ENCODE peak calls at places on chromosomes 12 and 14, in five cellular contexts. S is ascending aorta, C is body of pancreas, X is heart right ventricle, O is psoas muscle. L is an unnamed sample.

GRCh38 chr14:67987596-67987995 is 168.0 kb downstream of the RAD51B start:
- DNase-seq in C (no peak), X (no peak), S (no peak), O (no peak), L (no peak)

GRCh38 chr14:104424406-104425072 is 155.0 kb upstream of the C14orf180 start:
- DNase-seq in X (peak), O (no peak), C (no peak), S (no peak), L (peak)

GRCh38 chr12:121443911-121444841 is 44.3 kb downstream of the RNF34 start:
- DNase-seq in O (no peak), C (no peak), X (no peak), S (no peak), L (no peak)

GRCh38 chr14:32121948-32122347 is 44.8 kb downstream of the ARHGAP5 start:
- DNase-seq in C (no peak), X (no peak), O (no peak), S (no peak), L (no peak)

GRCh38 chr12:127767631-127768030 is 499.3 kb upstream of the TMEM132C start:
- DNase-seq in S (no peak), X (no peak), O (no peak), C (no peak), L (no peak)

GRCh38 chr12:3728686-3729085 is 24.2 kb downstream of the CRACR2A start:
- DNase-seq in C (no peak), X (no peak), S (peak), O (no peak), L (no peak)

GRCh38 chr12:101297661-101298060 is 17.8 kb downstream of the UTP20 start:
- DNase-seq in X (no peak), C (no peak), S (no peak), O (no peak), L (no peak)

GRCh38 chr12:121992059-121992879 is 29.4 kb upstream of the BCL7A start:
- DNase-seq in O (no peak), X (no peak), S (no peak), C (no peak), L (no peak)

GRCh38 chr14:53399057-53399456 is 245.9 kb upstream of the DDHD1 start:
- DNase-seq in C (no peak), X (no peak), O (no peak), S (no peak), L (no peak)

GRCh38 chr12:45357547-45358417 is 141.9 kb downstream of the ANO6 start:
- DNase-seq in C (no peak), O (no peak), S (no peak), X (no peak), L (no peak)

GRCh38 chr14:32205984-32206383 is 2.9 kb upstream of the RNU6-8 start:
- DNase-seq in S (no peak), O (no peak), C (no peak), X (no peak), L (no peak)

GRCh38 chr12:71746983-71747611 is 7.6 kb upstream of the RAB21 start:
- DNase-seq in X (no peak), C (peak), O (no peak), S (no peak), L (no peak)

GRCh38 chr12:120292411-120292660 is 633 bp upstream of the RNU4-2 start:
- DNase-seq in O (no peak), S (no peak), C (no peak), X (no peak), L (no peak)

GRCh38 chr12:23204933-23205778 is 580.2 kb downstream of the ETNK1 start:
- DNase-seq in X (no peak), S (peak), O (no peak), C (no peak), L (no peak)

GRCh38 chr12:110270125-110270962 is 10.7 kb upstream of the ATP2A2 start:
- DNase-seq in X (no peak), S (no peak), O (peak), C (peak), L (no peak)

GRCh38 chr12:92007787-92008186 is 137.9 kb downstream of the BTG1 start:
- DNase-seq in O (no peak), X (no peak), S (no peak), C (no peak), L (no peak)

GRCh38 chr14:80996049-80996901 is 40.9 kb downstream of the TSHR start:
- DNase-seq in C (peak), S (no peak), O (no peak), X (no peak), L (peak)

GRCh38 chr12:110590806-110591326 is 7.7 kb upstream of the PPTC7 start:
- DNase-seq in S (no peak), O (no peak), C (no peak), X (no peak), L (no peak)

GRCh38 chr12:10740182-10740581 is 17.1 kb upstream of the YBX3 start:
- DNase-seq in C (no peak), O (no peak), S (no peak), X (no peak), L (no peak)

GRCh38 chr12:39931857-39932256 is 174.0 kb downstream of the SLC2A13 start:
- DNase-seq in S (no peak), X (no peak), C (no peak), O (no peak), L (no peak)

GRCh38 chr14:51513933-51514332 is 137.8 kb upstream of the FRMD6 start:
- DNase-seq in X (no peak), C (no peak), O (no peak), S (no peak), L (no peak)

GRCh38 chr12:7642287-7642686 is 23.4 kb downstream of the APOBEC1 start:
- DNase-seq in C (no peak), X (no peak), S (no peak), O (no peak), L (no peak)

GRCh38 chr12:29320295-29321090 is 60.5 kb downstream of the ERGIC2 start:
- DNase-seq in C (no peak), X (no peak), O (no peak), S (no peak), L (no peak)

GRCh38 chr14:59675394-59675793 is 98.8 kb upstream of the CCDC175 start:
- DNase-seq in O (no peak), X (no peak), C (no peak), S (no peak), L (no peak)

GRCh38 chr12:54935235-54935951 is 49.2 kb downstream of the TESPA1 start:
- DNase-seq in C (no peak), X (no peak), S (no peak), O (no peak), L (no peak)

GRCh38 chr12:32051511-32052299 is 54.9 kb upstream of the BICD1 start:
- DNase-seq in C (no peak), O (no peak), S (no peak), X (no peak), L (no peak)

GRCh38 chr14:90553298-90553920 is 156.6 kb downstream of the CALM1 start:
- DNase-seq in C (no peak), O (no peak), X (no peak), S (no peak), L (no peak)

GRCh38 chr12:106254724-106255123 is 6.9 kb upstream of the CKAP4 start:
- DNase-seq in X (no peak), O (no peak), C (no peak), S (no peak), L (no peak)

GRCh38 chr12:84738481-84738972 is 174.1 kb downstream of the SLC6A15 start:
- DNase-seq in S (no peak), X (no peak), C (no peak), O (no peak), L (no peak)

GRCh38 chr14:22928237-22929103 is 706 bp downstream of the PRMT5 start:
- DNase-seq in X (no peak), C (no peak), S (no peak), O (no peak), L (no peak)

GRCh38 chr12:130437555-130438242 is 100.0 kb downstream of the PIWIL1 start:
- DNase-seq in C (no peak), X (no peak), O (no peak), S (no peak), L (peak)

GRCh38 chr12:68158427-68158826 is 1.1 kb downstream of the IFNG start:
- DNase-seq in S (no peak), X (no peak), O (no peak), C (no peak), L (no peak)

GRCh38 chr12:49330032-49330619 is 6.9 kb downstream of the C1QL4 start:
- DNase-seq in X (no peak), C (no peak), S (no peak), O (no peak), L (no peak)

GRCh38 chr12:18217981-18218380 is 43.3 kb upstream of the PIK3C2G start:
- DNase-seq in C (no peak), O (no peak), S (no peak), X (no peak), L (no peak)

GRCh38 chr12:14185441-14186192 is 179.9 kb upstream of the ATF7IP start:
- DNase-seq in X (no peak), O (no peak), S (no peak), C (peak), L (no peak)

GRCh38 chr14:74618078-74618952 is 6.3 kb upstream of the LTBP2 start:
- DNase-seq in C (peak), X (no peak), O (no peak), S (peak), L (no peak)

GRCh38 chr12:103680591-103681065 is 93.6 kb downstream of the STAB2 start:
- DNase-seq in S (peak), C (no peak), O (peak), X (peak), L (peak)

GRCh38 chr12:67515679-67516363 is 132.7 kb upstream of the DYRK2 start:
- DNase-seq in X (no peak), O (no peak), C (peak), S (no peak), L (no peak)

GRCh38 chr12:96049096-96049495 is 13.7 kb upstream of the LTA4H start:
- DNase-seq in O (no peak), S (no peak), C (no peak), X (no peak), L (no peak)

GRCh38 chr14:105880616-105881015 is 354.2 kb downstream of the TMEM121 start:
- DNase-seq in S (peak), O (peak), C (peak), X (peak), L (no peak)
- H3K4me3 ChIP-seq in S (no peak), O (no peak), C (no peak), X (no peak), L (no peak)

DNA sequence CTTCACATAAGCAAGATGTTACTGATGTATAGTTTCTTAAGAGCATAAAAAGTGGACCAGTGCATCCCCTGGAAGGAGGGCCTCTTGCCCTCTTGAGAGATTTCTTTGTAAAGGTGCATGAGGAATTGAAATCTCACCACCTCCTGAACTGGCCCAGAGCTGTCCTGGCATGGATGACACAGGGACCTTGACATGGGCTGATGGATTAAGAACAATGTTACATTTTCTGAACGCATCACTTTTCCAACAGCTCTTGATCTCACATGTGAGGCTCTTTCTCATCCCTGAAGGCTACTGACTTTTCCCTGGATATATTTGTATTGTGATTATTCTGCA is 360.4 kb downstream of the RGS6 start:
- DNase-seq in X (no peak), O (no peak), C (no peak), S (no peak), L (no peak)
- TF ChIP-seq CTCF in X (no peak), O (no peak), C (no peak), S (no peak), L (no peak)

DNA sequence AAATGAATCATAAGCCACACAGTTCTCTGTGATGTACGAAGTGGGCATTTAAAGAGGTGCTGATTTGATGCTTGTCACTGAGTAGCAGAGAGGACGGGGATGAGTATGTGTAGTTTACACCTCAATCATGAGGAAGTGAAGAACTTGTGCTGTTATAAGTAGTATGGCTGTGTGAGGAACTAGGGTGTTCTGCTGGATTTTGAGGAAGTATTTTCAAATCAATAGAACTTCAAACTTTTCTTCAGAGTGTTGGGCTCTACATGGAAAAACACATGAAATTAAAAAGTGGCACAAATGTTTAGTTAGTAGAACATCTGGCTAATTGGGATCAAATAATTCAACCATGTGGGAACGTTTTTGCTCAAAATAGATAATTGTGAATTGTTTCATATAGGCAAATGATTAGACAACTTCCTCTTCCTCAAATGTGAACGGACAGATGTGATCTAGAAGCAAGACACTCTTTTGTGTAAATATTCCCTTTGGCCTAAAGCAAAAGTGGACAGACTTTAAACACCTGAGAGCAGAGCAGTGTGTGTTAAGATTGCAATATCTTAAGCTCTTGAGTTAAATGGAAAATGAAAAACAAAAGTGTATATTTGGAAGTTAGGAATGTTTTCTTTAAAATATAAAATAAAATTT is 168.5 kb downstream of the NAV3 start:
- DNase-seq in O (no peak), C (no peak), X (no peak), S (no peak), L (no peak)
- H3K27ac ChIP-seq in O (no peak), C (no peak), X (no peak), S (no peak), L (no peak)

GRCh38 chr14:57401501-57401900 is 11.1 kb downstream of the NAA30 start:
- DNase-seq in O (no peak), X (no peak), C (no peak), S (no peak), L (no peak)
- H3K4me3 ChIP-seq in O (no peak), X (no peak), C (no peak), S (no peak), L (no peak)

GRCh38 chr14:93223565-93223964 is 16.5 kb downstream of the UBR7 start:
- DNase-seq in O (no peak), S (no peak), X (no peak), C (no peak), L (no peak)

GRCh38 chr14:93214598-93214997 is 7.5 kb downstream of the UBR7 start:
- DNase-seq in O (no peak), S (no peak), X (no peak), C (no peak), L (no peak)

GRCh38 chr14:93220509-93220908 is 13.5 kb downstream of the UBR7 start:
- DNase-seq in X (no peak), C (no peak), O (no peak), S (no peak), L (no peak)

DNA sequence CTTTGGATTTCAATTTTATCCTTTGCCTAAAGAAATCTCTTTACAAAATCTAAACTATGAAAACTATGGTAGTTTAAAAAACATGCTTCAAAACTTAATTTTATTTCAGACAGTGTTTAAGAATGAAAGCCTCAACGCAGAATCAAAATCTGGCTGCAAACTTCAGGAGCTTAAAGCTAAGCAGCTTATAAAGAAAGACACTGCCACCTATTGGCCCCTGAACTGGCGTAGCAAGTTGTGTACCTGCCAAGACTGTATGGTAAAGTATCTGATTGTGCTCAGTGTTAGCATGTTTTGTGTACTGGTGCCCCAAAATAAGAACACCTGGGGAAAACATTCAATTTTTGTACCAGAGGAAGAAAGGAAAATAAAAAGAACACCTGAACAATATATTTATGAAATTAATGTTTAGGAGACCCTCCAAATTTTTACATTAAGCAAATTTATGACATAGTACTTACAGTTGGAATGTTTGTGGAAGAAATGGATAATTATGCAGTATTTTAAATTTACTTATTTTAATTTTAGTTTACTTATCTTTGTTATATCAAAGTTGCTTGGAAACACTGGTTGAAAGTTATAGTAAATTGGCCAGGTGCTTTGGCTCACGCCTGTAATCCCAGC is 12.2 kb downstream of the UBR7 start:
- DNase-seq in C (peak), S (no peak), O (no peak), X (no peak), L (no peak)
- TF ChIP-seq CTCF in C (peak), S (peak), O (peak), X (peak), L (peak)

GRCh38 chr14:72589652-72590051 is 304.2 kb downstream of the DPF3 start:
- DNase-seq in O (no peak), C (no peak), X (no peak), S (no peak), L (no peak)

GRCh38 chr14:72591401-72591800 is 302.5 kb downstream of the DPF3 start:
- DNase-seq in O (no peak), X (no peak), S (no peak), C (no peak), L (no peak)

GRCh38 chr14:72588521-72588920 is 305.4 kb downstream of the DPF3 start:
- DNase-seq in O (no peak), C (no peak), X (no peak), S (no peak), L (no peak)

GRCh38 chr14:72594099-72594901 is 299.6 kb downstream of the DPF3 start:
- DNase-seq in O (no peak), C (no peak), X (no peak), S (no peak), L (no peak)

GRCh38 chr14:72590577-72590976 is 303.3 kb downstream of the DPF3 start:
- DNase-seq in S (no peak), X (no peak), C (no peak), O (no peak), L (no peak)
- H3K27ac ChIP-seq in S (no peak), X (no peak), C (no peak), O (no peak), L (no peak)

GRCh38 chr14:25052921-25053320 is 3.0 kb upstream of the STXBP6 start:
- DNase-seq in S (no peak), X (no peak), C (peak), O (no peak), L (no peak)
- H3K4me3 ChIP-seq in S (no peak), X (no peak), C (no peak), O (no peak), L (no peak)

GRCh38 chr12:16939871-16940306 is 333.9 kb upstream of the LMO3 start:
- DNase-seq in C (peak), O (no peak), S (no peak), X (no peak), L (no peak)
- TF ChIP-seq CTCF in C (peak), O (no peak), S (no peak), X (no peak), L (no peak)

DNA sequence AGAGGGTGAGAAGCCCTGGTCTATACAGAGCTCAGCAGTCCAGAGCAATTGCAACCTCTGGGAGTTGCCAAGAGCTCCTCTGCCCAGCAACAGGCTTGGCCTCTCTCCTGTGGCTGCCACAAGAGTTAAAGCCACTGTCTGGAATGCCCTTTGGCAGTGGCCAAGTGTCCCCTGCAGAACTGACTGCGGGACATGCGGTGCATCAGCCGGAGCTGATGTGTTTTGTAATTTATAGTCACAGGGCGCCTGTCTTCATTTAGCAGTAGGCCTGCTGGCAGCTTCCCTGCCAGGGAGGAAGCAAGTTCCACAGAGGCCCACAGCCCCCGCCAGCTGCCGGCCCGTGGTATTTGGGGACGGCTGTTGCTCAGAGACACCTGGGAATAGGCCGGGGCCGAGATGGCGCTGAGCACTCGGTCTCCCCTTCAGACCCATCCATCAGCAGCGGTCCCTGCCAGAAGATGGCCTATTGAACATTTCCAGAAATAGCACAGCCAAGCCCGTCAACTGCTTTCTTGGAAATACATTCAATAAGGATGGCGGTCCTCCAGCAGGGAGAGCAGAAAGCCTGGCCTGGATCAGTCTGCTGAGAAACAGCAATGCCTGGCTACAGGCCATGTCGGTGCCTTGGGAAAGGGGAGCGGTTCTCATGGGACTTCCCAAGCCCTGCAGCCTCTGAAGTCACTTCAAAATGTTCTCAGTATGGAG is 217.4 kb downstream of the CRADD start:
- DNase-seq in S (peak), X (peak), O (peak), C (peak), L (peak)
- H3K27ac ChIP-seq in S (peak), X (peak), O (peak), C (no peak), L (peak)

DNA sequence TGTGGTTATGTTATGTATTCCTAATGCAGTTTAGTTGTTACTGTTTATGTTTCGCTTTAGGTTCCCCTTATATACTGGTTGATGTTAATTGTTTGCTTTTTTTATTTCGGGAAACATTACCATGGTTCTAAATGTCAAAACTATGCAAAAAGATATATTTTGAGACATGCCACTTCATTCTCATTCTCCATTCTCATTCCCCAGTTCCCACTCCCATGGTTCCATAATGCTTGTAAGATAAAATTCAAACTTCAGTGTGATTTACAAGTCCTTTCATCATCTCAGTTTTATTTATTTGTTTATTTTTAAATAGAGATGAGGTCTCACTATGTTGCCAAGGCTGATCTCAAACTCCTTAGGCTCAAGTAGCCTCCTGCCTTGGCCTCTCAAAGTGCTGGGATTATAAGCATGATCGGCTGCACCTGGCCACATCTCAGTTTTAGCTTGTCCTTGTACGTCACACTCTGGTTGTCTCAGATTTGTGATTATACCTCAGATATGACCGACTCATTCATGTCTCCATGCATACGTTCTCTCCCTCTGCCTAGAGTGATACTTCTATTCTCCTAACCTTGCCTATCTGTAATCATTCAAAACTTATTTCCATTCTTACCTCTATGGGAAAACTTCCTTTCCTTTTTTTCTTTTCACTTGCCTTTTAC is 407.8 kb upstream of the RGS6 start:
- DNase-seq in X (no peak), O (no peak), C (no peak), S (no peak), L (no peak)
- H3K4me3 ChIP-seq in X (no peak), O (no peak), C (no peak), S (no peak), L (no peak)